ENCODE peak calls at places on chromosomes 13 and 19, in four cellular contexts. V is AG04449, F is astrocyte of the spinal cord, O is HEK293T. N is an unnamed sample.

GRCh38 chr13:78370231-78370630 is 233.1 kb downstream of the POU4F1 start:
- DNase-seq in V (no peak), F (no peak), O (no peak), N (no peak)

GRCh38 chr13:28636078-28636477 is 22.9 kb upstream of the POMP start:
- DNase-seq in V (peak), F (peak), O (no peak), N (no peak)

GRCh38 chr19:16235811-16236710 is 38.4 kb downstream of the AP1M1 start:
- DNase-seq in V (no peak), F (no peak), O (no peak), N (no peak)

GRCh38 chr19:33547676-33548075 is 26.1 kb upstream of the PEPD start:
- DNase-seq in V (no peak), F (no peak), O (no peak), N (no peak)

GRCh38 chr13:43848250-43848649 is 31.3 kb downstream of the CCDC122 start:
- DNase-seq in V (no peak), F (peak), O (no peak), N (no peak)

GRCh38 chr19:13095934-13096890 is 6.4 kb downstream of the LYL1 start:
- DNase-seq in V (no peak), F (no peak), O (peak), N (peak)

GRCh38 chr19:54153731-54154326 is 5.7 kb downstream of the LENG1 start:
- DNase-seq in V (no peak), F (no peak), O (no peak), N (no peak)

GRCh38 chr13:113748862-113749451 is 10.1 kb upstream of the TMEM255B start:
- DNase-seq in V (no peak), F (no peak), O (no peak), N (peak)

GRCh38 chr19:51703655-51704515 is 10.8 kb downstream of the SPACA6 start:
- DNase-seq in V (peak), F (peak), O (peak), N (peak)

GRCh38 chr13:110206170-110206569 is 100.8 kb downstream of the COL4A1 start:
- DNase-seq in V (no peak), F (no peak), O (no peak), N (no peak)

GRCh38 chr13:51207881-51208280 is 14.3 kb upstream of the FAM124A start:
- DNase-seq in V (no peak), F (no peak), O (no peak), N (no peak)

GRCh38 chr13:51923983-51924539 is 62.3 kb downstream of the CCDC70 start:
- DNase-seq in V (no peak), F (no peak), O (peak), N (no peak)

GRCh38 chr19:41018736-41019290 is 27.7 kb downstream of the CYP2B6 start:
- DNase-seq in V (no peak), F (no peak), O (no peak), N (no peak)